ENCODE peak calls at places on chromosomes 13 and 19, in six cellular contexts. X is AG04450, G is Calu3, H is fibroblast of mammary gland, A is Caco-2, E is astrocyte. T is an unnamed sample.

GRCh38 chr13:98885605-98886004 is 92.3 kb downstream of the DOCK9 start:
- DNase-seq in E (no peak), H (no peak), X (no peak), A (no peak), G (no peak), T (no peak)

GRCh38 chr19:16888629-16889371 is at the start of gene F2RL3:
- DNase-seq in X (no peak), G (no peak), H (no peak), E (peak), A (no peak), T (no peak)

GRCh38 chr19:13297023-13297422 is 146.8 kb downstream of the IER2 start:
- DNase-seq in X (no peak), H (peak), A (no peak), G (no peak), E (no peak), T (no peak)

GRCh38 chr13:20064128-20064527 is 96.7 kb downstream of the GJA3 start:
- DNase-seq in X (peak), E (peak), A (no peak), G (no peak), H (peak), T (no peak)

GRCh38 chr13:62512194-62513141 is 1096.8 kb upstream of the PCDH20 start:
- DNase-seq in G (peak), E (no peak), A (peak), X (peak), H (peak), T (peak)

GRCh38 chr13:114167445-114167844 is 11.6 kb upstream of the CFAP97D2 start:
- DNase-seq in X (no peak), A (no peak), G (no peak), H (peak), E (peak), T (no peak)

GRCh38 chr19:8578642-8579265 is 1.5 kb upstream of the MYO1F start:
- DNase-seq in A (peak), E (no peak), X (no peak), G (peak), H (peak), T (peak)

GRCh38 chr19:35773020-35773809 is 2.1 kb upstream of the ARHGAP33 start:
- DNase-seq in H (peak), A (no peak), G (no peak), E (peak), X (no peak), T (no peak)

GRCh38 chr13:91249370-91249769 is 98.1 kb upstream of the MIR17HG start:
- DNase-seq in X (no peak), H (no peak), A (no peak), G (no peak), E (no peak), T (no peak)

GRCh38 chr13:51520524-51520923 is 63.7 kb upstream of the WDFY2 start:
- DNase-seq in E (peak), A (no peak), G (no peak), X (peak), H (peak), T (no peak)

GRCh38 chr19:11181488-11181887 is 15.9 kb downstream of the KANK2 start:
- DNase-seq in A (no peak), X (no peak), H (no peak), E (no peak), G (no peak), T (no peak)

GRCh38 chr19:14091086-14091884 is 734 bp upstream of the SAMD1 start:
- DNase-seq in E (peak), X (no peak), H (peak), G (peak), A (peak), T (peak)

GRCh38 chr19:12478234-12478941 is 6.2 kb downstream of the ZNF709 start:
- DNase-seq in G (no peak), A (no peak), X (no peak), E (no peak), H (no peak), T (no peak)

GRCh38 chr13:40167327-40167726 is 499.1 kb downstream of the FOXO1 start:
- DNase-seq in E (no peak), X (no peak), A (no peak), G (no peak), H (no peak), T (no peak)

GRCh38 chr13:20828540-20829364 is 55.0 kb upstream of the EEF1AKMT1 start:
- DNase-seq in X (no peak), H (peak), A (no peak), E (no peak), G (peak), T (peak)

GRCh38 chr19:17086129-17086528 is 10.6 kb downstream of the MYO9B start:
- DNase-seq in X (no peak), E (no peak), A (no peak), H (no peak), G (no peak), T (no peak)

GRCh38 chr19:907183-907853 is 5.7 kb downstream of the R3HDM4 start:
- DNase-seq in A (no peak), H (no peak), G (no peak), X (no peak), E (no peak), T (no peak)
- TF ChIP-seq CTCF in A (no peak), H (no peak), G (no peak), X (no peak), E (no peak), T (no peak)

DNA sequence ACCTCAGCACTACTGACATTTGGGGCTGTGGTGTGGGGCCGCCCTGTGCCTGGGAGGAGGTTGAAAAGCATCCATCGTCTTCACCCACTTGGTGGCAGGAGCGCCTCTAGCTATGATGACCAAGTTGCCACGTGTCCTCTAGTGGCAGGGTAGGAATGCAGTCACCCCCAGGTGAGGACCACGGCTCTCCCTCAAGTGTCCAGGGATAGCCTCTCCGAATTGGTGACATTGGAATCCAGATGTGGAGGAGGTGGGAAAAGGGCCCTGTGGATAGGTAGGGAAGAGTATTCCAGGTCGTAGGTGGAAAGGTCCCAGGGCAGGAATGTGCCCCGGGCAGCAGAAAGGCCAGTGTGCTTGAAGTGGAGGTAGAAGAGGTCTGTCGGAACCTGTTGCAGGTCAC is 37.6 kb downstream of the ARHGEF18 start:
- DNase-seq in H (no peak), G (no peak), X (no peak), E (no peak), A (peak), T (no peak)
- TF ChIP-seq CTCF in H (no peak), G (no peak), X (no peak), E (no peak), A (peak), T (no peak)

DNA sequence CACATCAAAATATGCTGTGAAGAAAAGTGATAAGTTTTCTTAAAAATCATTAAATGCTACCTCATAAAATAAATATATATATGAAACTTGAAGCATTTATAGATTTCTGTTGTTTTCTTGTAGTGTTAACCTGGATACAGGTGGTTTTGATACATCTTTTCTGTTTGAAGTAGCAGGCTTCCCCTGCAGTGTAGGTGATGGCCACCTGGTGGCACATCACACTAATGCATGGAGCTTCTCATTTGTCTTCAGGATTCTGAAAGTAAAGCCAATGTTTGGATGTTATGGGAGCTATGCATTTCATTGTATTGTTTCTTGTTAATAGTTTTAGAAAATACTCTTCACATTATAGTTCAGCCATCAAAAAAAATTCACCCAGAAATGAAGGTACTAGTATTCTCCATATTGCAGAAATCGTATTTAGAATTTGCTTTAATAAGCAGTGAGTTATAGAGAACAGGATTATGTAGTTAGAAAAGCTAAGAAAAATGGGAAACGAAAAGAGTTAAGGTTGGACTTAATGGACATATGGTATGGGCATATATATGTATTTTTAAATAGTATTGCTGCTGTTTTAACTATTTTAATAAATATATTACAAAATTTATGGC is 18.7 kb downstream of the GPR180 start:
- DNase-seq in E (no peak), H (peak), X (no peak), A (no peak), G (no peak), T (peak)
- TF ChIP-seq CTCF in E (peak), H (peak), X (peak), A (peak), G (no peak), T (peak)

DNA sequence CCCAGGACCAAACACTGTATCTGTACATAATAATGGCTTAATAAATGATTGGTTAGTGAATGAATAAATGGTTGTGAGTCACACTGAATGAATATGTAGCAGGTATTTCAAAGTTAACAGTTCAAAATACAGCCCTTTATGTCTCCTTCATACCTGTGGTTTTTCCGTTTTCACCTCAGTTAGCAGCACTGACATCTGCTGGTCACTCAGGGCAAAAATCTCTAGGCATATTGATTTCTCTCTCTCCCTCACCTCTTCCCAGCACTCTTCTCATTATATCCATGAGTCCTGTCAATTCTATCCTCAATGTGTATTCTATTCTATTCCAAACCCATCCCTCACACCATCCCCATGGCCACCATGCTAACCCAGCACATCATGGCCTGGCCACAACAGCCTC is 76.2 kb downstream of the PEG3 start:
- DNase-seq in E (no peak), H (no peak), G (no peak), A (no peak), X (no peak), T (no peak)
- TF ChIP-seq CTCF in E (no peak), H (no peak), G (no peak), A (no peak), X (no peak), T (no peak)

DNA sequence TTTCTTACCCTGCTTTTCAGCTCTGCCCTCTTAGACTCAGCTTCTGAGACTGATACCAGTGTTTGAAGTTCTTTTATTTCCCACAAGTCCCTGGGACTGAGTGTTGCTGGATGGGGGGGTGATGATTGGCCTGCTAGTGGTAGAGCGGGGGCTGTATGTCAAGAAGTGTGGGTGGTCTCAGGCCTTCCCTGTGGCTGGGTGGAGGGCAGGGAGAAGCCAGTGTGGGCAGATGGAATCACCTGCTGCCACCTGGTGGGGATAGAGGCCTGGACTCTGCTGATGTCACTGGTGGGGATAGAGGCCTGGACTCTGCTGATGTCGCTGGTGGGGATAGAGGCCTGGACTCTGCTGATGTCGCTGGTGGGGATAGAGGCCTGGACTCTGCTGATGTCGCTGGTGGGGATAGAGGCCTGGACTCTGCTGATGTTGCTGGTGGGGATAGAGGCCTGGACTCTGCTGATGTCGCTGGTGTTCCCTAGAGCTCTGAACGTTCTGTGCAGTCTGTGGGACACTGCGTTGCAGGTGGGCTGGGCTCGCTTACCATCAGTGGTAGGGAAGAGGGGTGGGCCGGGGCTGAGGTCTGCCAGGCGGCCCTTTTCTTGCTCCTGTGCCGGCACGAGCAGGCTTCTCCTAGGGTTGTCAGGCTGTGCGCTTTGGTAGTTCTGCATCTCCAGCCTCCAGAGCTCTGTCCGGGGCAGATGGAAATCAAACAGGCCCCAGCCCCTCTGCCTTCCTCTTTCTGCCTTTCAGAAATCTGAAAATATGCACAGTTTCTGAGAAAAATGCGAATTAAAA is 101.3 kb downstream of the ARHGEF7 start:
- DNase-seq in X (no peak), H (peak), E (no peak), A (peak), G (peak), T (peak)
- TF ChIP-seq CTCF in X (peak), H (peak), E (peak), A (peak), G (no peak), T (peak)